ENCODE peak calls at places on chromosomes 2 and 18, in ten cellular contexts. O is upper lobe of left lung, A is SK-N-SH, L is sigmoid colon, V is transverse colon, Z is H1, D is K562, B is stomach, M is esophagus muscularis mucosa, H is GM12878. S is an unnamed sample.

GRCh38 chr2:77649856-77650255 is 127.7 kb upstream of the LRRTM4 start:
- DNase-seq in O (no peak), A (no peak), L (no peak), V (no peak), Z (no peak), D (no peak), B (no peak), M (no peak), H (no peak), S (no peak)

GRCh38 chr2:207311316-207312005 is 145.7 kb upstream of the KLF7 start:
- DNase-seq in O (peak), A (peak), L (peak), V (peak), Z (no peak), D (peak), B (peak), M (no peak), H (no peak), S (no peak)

GRCh38 chr18:69689081-69689759 is 258.5 kb downstream of the CD226 start:
- DNase-seq in O (no peak), A (no peak), L (no peak), V (no peak), Z (no peak), D (no peak), B (no peak), M (no peak), H (no peak), S (no peak)

GRCh38 chr18:54416459-54416858 is 58.8 kb downstream of the C18orf54 start:
- DNase-seq in O (no peak), A (no peak), L (no peak), V (no peak), Z (no peak), D (no peak), B (no peak), M (no peak), H (no peak), S (no peak)

GRCh38 chr18:75160315-75160714 is 48.6 kb downstream of the PTGR3 start:
- DNase-seq in O (no peak), A (no peak), L (no peak), V (no peak), Z (no peak), D (no peak), B (no peak), M (no peak), H (no peak), S (peak)

GRCh38 chr18:5519448-5520362 is 24.1 kb downstream of the EPB41L3 start:
- DNase-seq in O (no peak), A (no peak), L (no peak), V (no peak), Z (no peak), D (no peak), B (no peak), M (no peak), H (no peak), S (no peak)

GRCh38 chr2:96537734-96538486 is 1.4 kb downstream of the ARID5A start:
- DNase-seq in O (no peak), A (peak), L (no peak), V (no peak), Z (no peak), D (no peak), B (no peak), M (no peak), H (no peak), S (no peak)

GRCh38 chr2:43326116-43326825 is 99.9 kb upstream of the ZFP36L2 start:
- DNase-seq in O (no peak), A (no peak), L (no peak), V (no peak), Z (no peak), D (no peak), B (no peak), M (no peak), H (no peak), S (no peak)

GRCh38 chr2:170703776-170704476 is 11.2 kb upstream of the SP5 start:
- DNase-seq in O (no peak), A (no peak), L (no peak), V (no peak), Z (no peak), D (no peak), B (no peak), M (peak), H (no peak), S (no peak)

GRCh38 chr2:158799181-158799580 is 4.1 kb downstream of the DAPL1 start:
- DNase-seq in O (no peak), A (no peak), L (no peak), V (no peak), Z (no peak), D (no peak), B (no peak), M (no peak), H (no peak), S (no peak)

GRCh38 chr2:104502904-104503303 is 351.0 kb upstream of the POU3F3 start:
- DNase-seq in O (no peak), A (no peak), L (no peak), V (no peak), Z (no peak), D (no peak), B (no peak), M (no peak), H (no peak), S (no peak)

GRCh38 chr2:15448242-15448839 is 112.8 kb downstream of the NBAS start:
- DNase-seq in O (no peak), A (no peak), L (no peak), V (no peak), Z (no peak), D (no peak), B (no peak), M (no peak), H (no peak), S (no peak)

GRCh38 chr2:187658952-187659525 is 104.8 kb upstream of the TFPI start:
- DNase-seq in O (no peak), A (peak), L (no peak), V (no peak), Z (peak), D (peak), B (no peak), M (no peak), H (no peak), S (no peak)

GRCh38 chr2:224930124-224930523 is 112.1 kb downstream of the DOCK10 start:
- DNase-seq in O (no peak), A (no peak), L (no peak), V (no peak), Z (no peak), D (no peak), B (no peak), M (no peak), H (no peak), S (no peak)

GRCh38 chr18:45014047-45014501 is 333.4 kb downstream of the SETBP1 start:
- DNase-seq in O (no peak), A (peak), L (no peak), V (no peak), Z (no peak), D (no peak), B (no peak), M (no peak), H (no peak), S (no peak)

GRCh38 chr2:201108341-201108740 is 7.6 kb upstream of the CFLAR start:
- DNase-seq in O (no peak), A (no peak), L (no peak), V (no peak), Z (no peak), D (no peak), B (no peak), M (no peak), H (no peak), S (no peak)

GRCh38 chr2:15471606-15472005 is 89.5 kb downstream of the NBAS start:
- DNase-seq in O (no peak), A (no peak), L (no peak), V (no peak), Z (no peak), D (no peak), B (no peak), M (no peak), H (no peak), S (no peak)

GRCh38 chr18:30971338-30971956 is 71.1 kb downstream of the DSC3 start:
- DNase-seq in O (no peak), A (peak), L (no peak), V (no peak), Z (no peak), D (peak), B (no peak), M (no peak), H (no peak), S (no peak)

GRCh38 chr18:22470511-22471181 is 52.9 kb upstream of the CTAGE1 start:
- DNase-seq in O (peak), A (no peak), L (no peak), V (no peak), Z (no peak), D (no peak), B (peak), M (peak), H (no peak), S (no peak)

GRCh38 chr2:133413863-133414262 is 154.4 kb downstream of the NCKAP5 start:
- DNase-seq in O (no peak), A (no peak), L (no peak), V (no peak), Z (no peak), D (no peak), B (no peak), M (no peak), H (no peak), S (no peak)

GRCh38 chr2:141899740-141900139 is 231.1 kb downstream of the LRP1B start:
- DNase-seq in O (no peak), A (no peak), L (no peak), V (no peak), Z (no peak), D (no peak), B (no peak), M (no peak), H (no peak), S (no peak)

GRCh38 chr2:161005170-161005569 is 155.1 kb upstream of the TANK start:
- DNase-seq in O (no peak), A (no peak), L (no peak), V (no peak), Z (no peak), D (no peak), B (no peak), M (no peak), H (no peak), S (no peak)

GRCh38 chr2:142670362-142670761 is 207.1 kb upstream of the KYNU start:
- DNase-seq in O (no peak), A (no peak), L (no peak), V (no peak), Z (no peak), D (no peak), B (no peak), M (no peak), H (no peak), S (no peak)

GRCh38 chr2:159989249-159989648 is 73.2 kb downstream of the PLA2R1 start:
- DNase-seq in O (no peak), A (no peak), L (no peak), V (no peak), Z (no peak), D (no peak), B (no peak), M (no peak), H (no peak), S (no peak)

GRCh38 chr2:242085941-242086621 is 216.6 kb downstream of the RTP5 start:
- DNase-seq in O (peak), A (no peak), L (peak), V (peak), Z (no peak), D (no peak), B (peak), M (no peak), H (peak), S (peak)

GRCh38 chr2:133264951-133265949 is 303.0 kb downstream of the NCKAP5 start:
- DNase-seq in O (peak), A (peak), L (no peak), V (peak), Z (no peak), D (no peak), B (peak), M (no peak), H (no peak), S (peak)

GRCh38 chr2:43226955-43227829 is 786 bp upstream of the ZFP36L2 start:
- DNase-seq in O (peak), A (peak), L (peak), V (peak), Z (no peak), D (peak), B (peak), M (peak), H (no peak), S (peak)

GRCh38 chr2:37471994-37472393 is 127.6 kb downstream of the QPCT start:
- DNase-seq in O (no peak), A (no peak), L (no peak), V (no peak), Z (no peak), D (no peak), B (no peak), M (no peak), H (no peak), S (no peak)

GRCh38 chr2:162085090-162085891 is 11.3 kb upstream of the DPP4 start:
- DNase-seq in O (no peak), A (no peak), L (no peak), V (no peak), Z (no peak), D (no peak), B (no peak), M (no peak), H (no peak), S (no peak)

GRCh38 chr2:144567745-144568144 is 47.8 kb upstream of the ZEB2 start:
- DNase-seq in O (no peak), A (no peak), L (no peak), V (no peak), Z (peak), D (no peak), B (no peak), M (no peak), H (no peak), S (no peak)

GRCh38 chr2:67486041-67486796 is 89.1 kb downstream of the ETAA1 start:
- DNase-seq in O (peak), A (no peak), L (no peak), V (no peak), Z (no peak), D (no peak), B (peak), M (no peak), H (no peak), S (no peak)
- TF ChIP-seq EP300 in O (no peak), A (no peak), L (no peak), V (no peak), Z (no peak), D (no peak), B (no peak), M (no peak), H (no peak), S (no peak)

DNA sequence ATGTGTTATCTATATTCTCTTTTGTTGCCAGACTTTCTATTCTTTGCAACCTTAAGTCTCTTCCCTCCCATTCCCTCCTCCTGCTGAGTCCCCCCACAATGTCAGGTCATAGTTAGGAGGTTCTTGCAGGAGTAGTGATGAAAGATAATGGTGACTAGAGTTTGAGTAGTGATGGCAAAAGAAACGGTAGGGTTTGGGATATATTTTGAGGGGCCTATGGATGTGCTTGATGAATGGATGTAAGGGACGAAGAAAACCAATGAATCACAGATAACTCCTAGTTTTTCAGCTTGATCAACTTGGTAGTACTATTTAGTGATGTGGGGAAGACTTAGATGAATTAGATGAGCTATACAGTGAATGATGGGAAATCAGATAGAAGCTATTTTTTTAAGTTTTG is 21.0 kb downstream of the EML4 start:
- DNase-seq in O (no peak), A (no peak), L (no peak), V (no peak), Z (no peak), D (no peak), B (no peak), M (no peak), H (no peak), S (no peak)
- H3K27ac ChIP-seq in O (no peak), A (no peak), L (no peak), V (peak), Z (no peak), D (no peak), B (no peak), M (no peak), H (no peak), S (no peak)

GRCh38 chr2:85540131-85540587 is 1.2 kb downstream of the MAT2A start:
- DNase-seq in O (no peak), A (no peak), L (no peak), V (no peak), Z (no peak), D (no peak), B (no peak), M (no peak), H (no peak), S (no peak)

GRCh38 chr2:85542777-85543176 is 3.8 kb downstream of the MAT2A start:
- DNase-seq in O (no peak), A (no peak), L (no peak), V (no peak), Z (no peak), D (no peak), B (no peak), M (no peak), H (no peak), S (no peak)

GRCh38 chr2:85541262-85541661 is 2.3 kb downstream of the MAT2A start:
- DNase-seq in O (no peak), A (no peak), L (no peak), V (no peak), Z (no peak), D (no peak), B (no peak), M (no peak), H (no peak), S (no peak)

GRCh38 chr2:85539361-85540130 is 578 bp downstream of the MAT2A start:
- DNase-seq in O (peak), A (peak), L (peak), V (peak), Z (no peak), D (peak), B (peak), M (peak), H (peak), S (peak)

GRCh38 chr2:85541753-85542457 is 2.9 kb downstream of the MAT2A start:
- DNase-seq in O (no peak), A (no peak), L (no peak), V (peak), Z (no peak), D (no peak), B (peak), M (no peak), H (no peak), S (peak)
- TF ChIP-seq POLR2AphosphoS5 in O (no peak), A (peak), L (no peak), V (no peak), Z (peak), D (no peak), B (no peak), M (no peak), H (peak), S (no peak)

GRCh38 chr2:6827516-6828298 is 38.0 kb downstream of the CMPK2 start:
- DNase-seq in O (no peak), A (no peak), L (no peak), V (no peak), Z (no peak), D (no peak), B (no peak), M (no peak), H (no peak), S (no peak)
- TF ChIP-seq EP300 in O (no peak), A (no peak), L (no peak), V (no peak), Z (no peak), D (no peak), B (no peak), M (no peak), H (no peak), S (no peak)

S was measured in suprapubic skin.